ENCODE peak calls at places on chromosome 21, in ten cellular contexts. R, L, M, J, T, U, N, G, E and K are unnamed samples.

GRCh38 chr21:31382060-31382459 is 38.0 kb upstream of the TIAM1 start:
- DNase-seq in N (no peak), M (no peak), E (no peak), L (no peak), R (no peak), G (no peak), J (no peak), T (no peak), U (no peak), K (no peak)

GRCh38 chr21:36463991-36464390 is 15.9 kb downstream of the CLDN14 start:
- DNase-seq in G (no peak), E (no peak), R (no peak), L (no peak), U (no peak), T (no peak), N (no peak), J (no peak), M (no peak), K (no peak)

GRCh38 chr21:38702196-38702595 is 103.5 kb upstream of the ETS2 start:
- DNase-seq in G (no peak), J (no peak), U (peak; percentile 22), L (no peak), R (no peak), E (no peak), T (no peak), M (no peak), N (no peak), K (no peak)

GRCh38 chr21:35136586-35137254 is 87.6 kb upstream of the RUNX1 start:
- DNase-seq in J (no peak), L (no peak), R (no peak), E (peak; percentile 96), U (no peak), T (no peak), N (peak; percentile 62), M (no peak), G (no peak), K (no peak)

GRCh38 chr21:31555741-31556191 is 103.7 kb upstream of the SOD1 start:
- DNase-seq in T (no peak), J (peak; percentile 1), N (no peak), E (no peak), L (no peak), U (no peak), M (no peak), G (no peak), R (no peak), K (no peak)

GRCh38 chr21:38597436-38597835 is 99.2 kb upstream of the ERG start:
- DNase-seq in L (no peak), T (no peak), N (no peak), M (no peak), G (no peak), J (no peak), U (no peak), E (no peak), R (no peak), K (no peak)

GRCh38 chr21:38869946-38870345 is 64.2 kb downstream of the ETS2 start:
- DNase-seq in M (no peak), L (no peak), R (no peak), G (no peak), U (no peak), T (no peak), N (peak; percentile 71), J (no peak), E (no peak), K (no peak)

GRCh38 chr21:35825954-35826353 is 234.4 kb downstream of the SETD4 start:
- DNase-seq in N (no peak), M (no peak), U (no peak), T (no peak), J (no peak), L (no peak), G (no peak), R (no peak), E (no peak), K (no peak)

GRCh38 chr21:15967661-15968060 is 237.9 kb downstream of the USP25 start:
- DNase-seq in J (no peak), L (no peak), E (peak; percentile 40), U (no peak), G (no peak), R (no peak), M (no peak), N (peak; percentile 5), T (no peak), K (no peak)

GRCh38 chr21:36732217-36732616 is 33.3 kb downstream of the SIM2 start:
- DNase-seq in M (no peak), L (no peak), T (no peak), U (no peak), N (no peak), E (no peak), J (no peak), R (no peak), G (no peak), K (no peak)

GRCh38 chr21:15768853-15769252 is 39.1 kb downstream of the USP25 start:
- DNase-seq in L (no peak), U (no peak), T (no peak), E (no peak), J (no peak), N (no peak), G (no peak), M (no peak), R (no peak), K (no peak)

GRCh38 chr21:33561373-33561772 is 18.5 kb downstream of the SON start:
- DNase-seq in J (no peak), E (no peak), L (no peak), T (no peak), G (no peak), M (no peak), R (no peak), N (no peak), U (no peak), K (no peak)

GRCh38 chr21:33560965-33561364 is 18.1 kb downstream of the SON start:
- DNase-seq in R (no peak), G (no peak), T (no peak), U (no peak), J (no peak), N (no peak), L (no peak), E (no peak), M (no peak), K (no peak)

GRCh38 chr21:33559813-33560212 is 17.0 kb downstream of the SON start:
- DNase-seq in T (no peak), U (no peak), G (no peak), N (no peak), E (no peak), J (no peak), M (no peak), L (no peak), R (no peak), K (no peak)

GRCh38 chr21:33557447-33557846 is 14.6 kb downstream of the SON start:
- DNase-seq in T (no peak), U (no peak), J (no peak), E (no peak), L (no peak), M (no peak), R (no peak), N (no peak), G (no peak), K (no peak)

GRCh38 chr21:33558777-33559421 is 16.1 kb downstream of the SON start:
- DNase-seq in M (no peak), U (no peak), N (peak; percentile 70), R (no peak), G (no peak), L (no peak), J (no peak), T (no peak), E (no peak), K (no peak)
- H3K4me1 ChIP-seq in M (no peaks in the 10 kb centered on the region), U (peaks cover 57% of the 10 kb centered on the region), N (peaks cover 2% of the 10 kb centered on the region), R (peaks cover 15% of the 10 kb centered on the region), G (peaks cover 28% of the 10 kb centered on the region), L (peaks cover 10% of the 10 kb centered on the region), J (peaks cover 15% of the 10 kb centered on the region), T (peaks cover 2% of the 10 kb centered on the region), E (no peaks in the 10 kb centered on the region), K (peaks cover 6% of the 10 kb centered on the region)

GRCh38 chr21:44062380-44062779 is 44.8 kb upstream of the PWP2 start:
- DNase-seq in M (no peak), E (no peak), T (no peak), N (no peak), U (no peak), G (no peak), J (no peak), R (no peak), L (no peak), K (no peak)
- H3K36me3 ChIP-seq in M (peaks cover 3% of the 10 kb centered on the region), E (peaks cover 34% of the 10 kb centered on the region), T (peaks cover 18% of the 10 kb centered on the region), N (peaks cover 47% of the 10 kb centered on the region), U (no peaks in the 10 kb centered on the region), G (peaks cover 76% of the 10 kb centered on the region), J (peaks cover 82% of the 10 kb centered on the region), R (peaks cover 73% of the 10 kb centered on the region), L (no peaks in the 10 kb centered on the region), K (peaks cover 10% of the 10 kb centered on the region)

DNA sequence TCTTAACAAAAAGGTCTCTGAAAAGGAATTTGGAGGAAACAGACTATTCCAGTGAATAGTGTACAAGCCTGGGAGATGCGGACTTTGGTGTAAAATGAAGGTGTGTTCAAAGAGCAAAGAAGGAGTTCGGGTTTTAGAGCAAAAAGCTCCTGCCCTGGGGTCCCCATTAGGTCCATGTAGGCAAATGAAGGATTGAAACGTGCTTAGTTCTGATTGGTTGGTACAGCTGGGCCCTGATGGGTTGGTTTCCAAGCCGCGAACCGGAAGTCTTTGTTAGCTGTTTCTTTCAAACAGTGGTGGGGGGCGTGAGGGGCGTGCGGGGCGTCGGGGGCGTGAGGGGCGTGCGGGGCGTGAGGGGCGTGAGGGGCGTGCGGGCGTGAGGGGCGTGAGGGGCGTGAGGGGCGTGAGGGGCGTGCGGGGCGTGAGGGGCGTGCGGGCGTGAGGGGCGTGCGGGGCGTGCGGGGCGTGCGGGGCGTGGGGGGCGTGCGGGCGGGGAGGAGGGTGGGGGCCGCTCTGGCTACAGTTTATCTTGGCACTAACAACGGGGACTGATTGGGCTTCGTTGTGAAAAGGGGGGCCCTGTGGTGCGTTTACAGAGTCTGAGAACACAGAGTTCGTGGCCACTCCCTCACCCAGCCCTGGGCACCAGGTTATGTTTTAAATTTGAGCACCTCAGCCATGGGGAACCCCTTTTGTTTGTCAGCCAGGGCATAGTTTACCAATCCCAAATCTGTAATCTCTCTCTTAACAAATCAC is 29.4 kb downstream of the LRRC3 start:
- DNase-seq in L (no peak), J (no peak), N (no peak), T (no peak), R (no peak), E (no peak), M (no peak), G (no peak), U (no peak), K (no peak)
- H3K4me1 ChIP-seq in L (no peaks in the 10 kb centered on the region), J (no peaks in the 10 kb centered on the region), N (no peaks in the 10 kb centered on the region), T (peaks cover 5% of the 10 kb centered on the region), R (no peaks in the 10 kb centered on the region), E (no peaks in the 10 kb centered on the region), M (no peaks in the 10 kb centered on the region), G (peaks cover 3% of the 10 kb centered on the region), U (no peaks in the 10 kb centered on the region), K (no peaks in the 10 kb centered on the region)

DNA sequence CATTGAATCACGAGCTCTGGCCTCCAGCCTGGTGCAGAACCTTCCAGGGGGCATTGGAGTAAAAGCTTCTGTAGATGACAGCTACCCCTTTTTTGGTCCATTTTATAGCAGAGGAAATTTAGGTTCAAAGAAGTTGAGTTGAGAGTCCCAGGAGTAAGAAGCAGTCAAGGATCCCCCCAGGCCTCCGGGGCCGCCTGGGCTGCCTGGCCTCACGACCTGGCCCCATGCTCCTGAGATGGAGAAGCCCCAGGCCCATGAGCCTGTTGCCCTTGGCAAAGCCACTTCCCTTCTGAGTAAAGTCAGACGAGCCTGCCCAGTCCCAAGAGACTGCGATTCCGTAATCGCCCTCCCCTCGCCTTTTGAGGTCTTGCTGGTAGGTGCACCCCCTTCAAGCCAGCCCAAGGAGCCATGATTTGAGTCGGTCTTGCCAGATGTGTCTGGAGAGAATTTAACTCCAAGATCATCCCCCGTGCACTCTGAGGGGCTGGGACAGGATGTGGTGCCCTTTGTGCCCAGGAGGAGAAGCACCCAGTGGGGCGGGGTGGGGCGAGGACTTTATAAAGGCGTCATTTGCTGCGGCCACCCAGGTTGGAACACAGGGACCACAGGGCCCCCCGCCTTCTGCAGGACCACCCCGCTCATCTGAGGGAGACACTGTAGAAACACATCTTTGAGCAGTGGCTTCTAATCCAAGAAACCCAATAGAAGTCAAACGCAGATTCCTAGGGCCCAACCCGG is 30.1 kb downstream of the PDE9A start:
- DNase-seq in J (no peak), T (no peak), M (no peak), G (no peak), R (no peak), U (no peak), E (no peak), N (no peak), L (no peak), K (no peak)
- H3K36me3 ChIP-seq in J (no peaks in the 10 kb centered on the region), T (no peaks in the 10 kb centered on the region), M (no peaks in the 10 kb centered on the region), G (no peaks in the 10 kb centered on the region), R (no peaks in the 10 kb centered on the region), U (no peaks in the 10 kb centered on the region), E (no peaks in the 10 kb centered on the region), N (no peaks in the 10 kb centered on the region), L (no peaks in the 10 kb centered on the region), K (no peaks in the 10 kb centered on the region)